ENCODE peak calls at places on chromosomes 7 and 10, in nine cellular contexts. J is lung, D is neuronal stem cell, Q is thoracic aorta, H is heart left ventricle, L is iPS DF 6.9, O is GM23248, T is PC-3, S is body of pancreas. K is an unnamed sample. For H3K4me1, the result is how much of the 10 kb centered on the place peaks cover.

GRCh38 chr10:46096909-46097575 is 51.0 kb upstream of the MSMB start:
- DNase-seq in J (no peak), D (no peak), Q (no peak), H (no peak), L (no peak), O (peak), T (no peak), S (no peak), K (peak)

GRCh38 chr7:98584830-98585229 is 32.3 kb upstream of the NPTX2 start:
- DNase-seq in J (no peak), D (no peak), Q (no peak), H (no peak), L (no peak), O (no peak), T (no peak), S (no peak), K (no peak)

GRCh38 chr10:521261-521660 is 168.2 kb downstream of the DIP2C start:
- DNase-seq in J (no peak), D (no peak), Q (no peak), H (no peak), L (no peak), O (no peak), T (no peak), S (no peak), K (peak)

GRCh38 chr10:110493832-110494426 is 3.8 kb upstream of the DUSP5 start:
- DNase-seq in J (no peak), D (no peak), Q (no peak), H (no peak), L (no peak), O (no peak), T (no peak), S (no peak), K (no peak)

GRCh38 chr7:50264908-50265307 is 39.6 kb upstream of the IKZF1 start:
- DNase-seq in J (no peak), D (no peak), Q (no peak), H (no peak), L (no peak), O (no peak), T (no peak), S (no peak), K (no peak)

GRCh38 chr7:24702674-24703235 is 54.5 kb downstream of the GSDME start:
- DNase-seq in J (no peak), D (no peak), Q (no peak), H (no peak), L (no peak), O (peak), T (no peak), S (no peak), K (peak)

GRCh38 chr7:1912472-1913289 is 242.6 kb downstream of the ELFN1 start:
- DNase-seq in J (no peak), D (no peak), Q (peak), H (no peak), L (no peak), O (no peak), T (no peak), S (no peak), K (no peak)

GRCh38 chr7:6556196-6556595 is 4.9 kb upstream of the GRID2IP start:
- DNase-seq in J (no peak), D (no peak), Q (no peak), H (no peak), L (no peak), O (no peak), T (peak), S (no peak), K (no peak)

GRCh38 chr7:142611566-142612250 is 137.6 kb upstream of the PRSS1 start:
- DNase-seq in J (no peak), D (no peak), Q (no peak), H (no peak), L (no peak), O (peak), T (no peak), S (no peak), K (no peak)

GRCh38 chr7:75965617-75966016 is 28.8 kb downstream of the TMEM120A start:
- DNase-seq in J (no peak), D (no peak), Q (no peak), H (no peak), L (no peak), O (no peak), T (no peak), S (no peak), K (peak)

GRCh38 chr10:95837783-95838182 is 70.0 kb upstream of the CC2D2B start:
- DNase-seq in J (no peak), D (no peak), Q (no peak), H (peak), L (no peak), O (no peak), T (no peak), S (no peak), K (no peak)

GRCh38 chr10:113665806-113666354 is 2.0 kb upstream of the NRAP start:
- DNase-seq in J (no peak), D (no peak), Q (no peak), H (no peak), L (no peak), O (peak), T (peak), S (no peak), K (no peak)

GRCh38 chr7:155355745-155356144 is 58.1 kb downstream of the INSIG1 start:
- DNase-seq in J (no peak), D (no peak), Q (no peak), H (no peak), L (no peak), O (no peak), T (no peak), S (no peak), K (peak)

GRCh38 chr7:17583786-17584185 is 285.3 kb downstream of the AHR start:
- DNase-seq in J (no peak), D (no peak), Q (no peak), H (no peak), L (no peak), O (no peak), T (no peak), S (no peak), K (no peak)

GRCh38 chr7:17584822-17585221 is 286.4 kb downstream of the AHR start:
- DNase-seq in J (no peak), D (no peak), Q (no peak), H (no peak), L (no peak), O (peak), T (peak), S (no peak), K (no peak)

GRCh38 chr7:17580141-17580540 is 281.7 kb downstream of the AHR start:
- DNase-seq in J (no peak), D (no peak), Q (no peak), H (no peak), L (no peak), O (peak), T (peak), S (no peak), K (no peak)

GRCh38 chr7:17581301-17581700 is 282.8 kb downstream of the AHR start:
- DNase-seq in J (no peak), D (no peak), Q (no peak), H (no peak), L (no peak), O (no peak), T (no peak), S (no peak), K (no peak)

DNA sequence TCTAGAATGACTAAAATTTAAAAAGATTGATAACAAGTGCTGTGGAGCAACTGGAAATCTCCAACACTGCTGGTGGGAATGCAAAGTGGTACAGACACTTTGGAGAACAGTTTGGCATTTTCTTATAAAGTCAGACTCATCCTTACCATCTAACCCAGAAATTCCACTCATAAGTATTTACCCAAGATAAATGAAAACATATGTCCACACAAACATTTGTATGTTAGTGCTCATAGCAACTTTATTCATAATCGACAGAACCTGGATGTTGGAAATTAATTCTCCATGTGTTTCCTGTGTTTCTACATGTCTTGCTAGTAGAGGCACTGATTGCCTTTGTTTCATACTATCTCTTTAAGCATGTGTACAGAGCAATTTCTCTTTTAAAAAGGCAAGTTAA is 282.4 kb downstream of the AHR start:
- DNase-seq in J (no peak), D (no peak), Q (no peak), H (no peak), L (no peak), O (peak), T (no peak), S (no peak), K (no peak)
- H3K4me1 ChIP-seq in J (under half), D (under half), Q (under half), H (under half), L (under half), O (under half), T (under half), S (under half), K (under half)

DNA sequence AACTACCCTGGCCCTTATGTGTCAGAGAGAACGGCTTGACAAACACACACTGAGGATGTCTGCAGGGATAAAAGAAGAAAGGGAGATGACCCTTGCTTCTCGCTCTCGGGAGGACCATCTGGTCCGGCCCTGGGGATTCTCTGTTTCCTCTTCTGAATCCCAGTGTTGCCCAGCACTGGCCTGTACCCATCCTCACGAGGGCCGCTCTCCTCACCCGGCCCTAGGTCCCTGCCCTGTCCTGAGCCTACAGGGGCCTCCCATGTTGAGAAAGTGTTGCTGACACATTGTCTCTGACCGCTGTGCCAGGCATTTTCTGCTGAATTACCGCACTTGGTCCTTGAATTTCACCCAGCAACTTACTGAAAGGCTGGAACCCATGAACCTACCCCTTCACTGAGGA is 171.9 kb upstream of the LANCL2 start:
- DNase-seq in J (no peak), D (no peak), Q (no peak), H (no peak), L (no peak), O (peak), T (no peak), S (no peak), K (no peak)
- H3K4me1 ChIP-seq in J (under half), D (under half), Q (under half), H (under half), L (under half), O (under half), T (under half), S (under half), K (under half)

GRCh38 chr10:62022830-62023229 is 121.3 kb downstream of the ARID5B start:
- DNase-seq in J (no peak), D (no peak), Q (no peak), H (no peak), L (no peak), O (no peak), T (no peak), S (no peak), K (no peak)
- H3K4me1 ChIP-seq in J (under half), D (under half), Q (half or more), H (half or more), L (under half), O (half or more), T (half or more), S (under half), K (under half)

GRCh38 chr7:134826105-134826504 is 46.7 kb downstream of the CALD1 start:
- DNase-seq in J (no peak), D (no peak), Q (no peak), H (peak), L (no peak), O (peak), T (no peak), S (no peak), K (no peak)
- H3K4me1 ChIP-seq in J (under half), D (under half), Q (half or more), H (under half), L (under half), O (half or more), T (under half), S (under half), K (under half)

DNA sequence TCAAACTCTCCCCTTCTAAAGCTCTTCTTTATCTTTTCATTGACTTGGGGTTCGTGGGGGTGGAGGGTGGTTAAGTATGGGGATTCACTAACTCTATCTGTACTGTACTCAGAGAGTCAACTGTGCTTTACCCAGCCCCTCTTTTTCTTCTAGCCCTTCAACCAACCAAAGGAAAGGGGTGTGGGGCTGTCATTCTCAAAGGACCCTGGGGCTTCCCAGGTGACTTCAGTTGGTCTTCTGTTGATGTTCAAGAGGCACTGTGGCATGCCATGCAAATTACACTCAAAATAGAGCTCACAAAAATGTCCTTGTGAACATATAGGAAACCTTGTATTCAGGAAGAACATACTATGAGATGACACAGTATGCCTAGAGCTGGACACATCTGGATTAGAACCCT is 16.9 kb upstream of the RHOBTB1 start:
- DNase-seq in J (no peak), D (no peak), Q (no peak), H (no peak), L (no peak), O (no peak), T (no peak), S (no peak), K (no peak)
- H3K4me1 ChIP-seq in J (under half), D (under half), Q (under half), H (under half), L (under half), O (under half), T (under half), S (under half), K (under half)

GRCh38 chr10:103841519-103841918 is 13.9 kb downstream of the SH3PXD2A start:
- DNase-seq in J (no peak), D (no peak), Q (no peak), H (no peak), L (no peak), O (no peak), T (no peak), S (no peak), K (no peak)
- H3K4me1 ChIP-seq in J (under half), D (under half), Q (half or more), H (half or more), L (under half), O (under half), T (under half), S (half or more), K (half or more)

GRCh38 chr7:101757879-101758278 is 59.5 kb upstream of the CUX1 start:
- DNase-seq in J (no peak), D (no peak), Q (no peak), H (no peak), L (no peak), O (no peak), T (no peak), S (no peak), K (no peak)

GRCh38 chr7:101753316-101753715 is 64.1 kb upstream of the CUX1 start:
- DNase-seq in J (no peak), D (no peak), Q (no peak), H (no peak), L (no peak), O (no peak), T (no peak), S (no peak), K (no peak)

GRCh38 chr7:101754432-101755159 is 62.8 kb upstream of the CUX1 start:
- DNase-seq in J (no peak), D (no peak), Q (no peak), H (no peak), L (no peak), O (peak), T (peak), S (no peak), K (no peak)
- H3K4me1 ChIP-seq in J (under half), D (under half), Q (under half), H (under half), L (under half), O (under half), T (under half), S (under half), K (under half)

GRCh38 chr10:35768011-35768410 is 125.9 kb upstream of the FZD8 start:
- DNase-seq in J (no peak), D (no peak), Q (no peak), H (no peak), L (no peak), O (peak), T (no peak), S (no peak), K (no peak)
- H3K4me1 ChIP-seq in J (under half), D (under half), Q (under half), H (under half), L (under half), O (under half), T (under half), S (under half), K (under half)